ENCODE peak calls at places on chromosome 11, in seven cellular contexts. K is SHP77; P is NCI-H345; G is activated CD8-positive, alpha-beta memory T cell treated with anti-CD3 and anti-CD28 coated beads, Interleukin-2, amount 50 U/mL, for 48 hours; S is iris pigment epithelial cell; F is NCI-H1417; H is cardiac muscle cell. I is an unnamed sample.

GRCh38 chr11:96311120-96311568 is 31.9 kb downstream of the MAML2 start:
- DNase-seq in G (no peak), P (no peak), K (no peak), F (no peak), S (peak), H (peak), I (no peak)

GRCh38 chr11:2807801-2808241 is 77.8 kb downstream of the CDKN1C start:
- DNase-seq in P (no peak), K (no peak), S (no peak), F (no peak), G (peak), H (no peak), I (no peak)

GRCh38 chr11:119474682-119475596 is 52.0 kb upstream of the THY1 start:
- DNase-seq in F (peak), S (peak), K (peak), G (peak), P (peak), H (peak), I (peak)

GRCh38 chr11:59273008-59273841 is 60.5 kb upstream of the MPEG1 start:
- DNase-seq in P (no peak), F (no peak), K (no peak), G (no peak), H (no peak), S (no peak), I (no peak)

GRCh38 chr11:61756452-61757212 is 4.2 kb downstream of the MYRF start:
- DNase-seq in P (no peak), S (peak), F (no peak), H (peak), G (no peak), K (no peak), I (peak)

GRCh38 chr11:67996622-67997459 is 7.1 kb downstream of the UNC93B1 start:
- DNase-seq in K (peak), G (peak), F (peak), H (peak), P (no peak), S (no peak), I (peak)

GRCh38 chr11:133896028-133896427 is 50.7 kb upstream of the SPATA19 start:
- DNase-seq in F (no peak), K (no peak), S (no peak), P (no peak), H (no peak), G (peak), I (no peak)

GRCh38 chr11:82854242-82854641 is 46.0 kb downstream of the PRCP start:
- DNase-seq in P (no peak), K (no peak), F (no peak), H (no peak), S (peak), G (no peak), I (no peak)

GRCh38 chr11:33507967-33508366 is 192.7 kb downstream of the C11orf91 start:
- DNase-seq in H (peak), K (no peak), F (no peak), S (peak), G (no peak), P (no peak), I (no peak)

GRCh38 chr11:9203715-9204311 is 61.3 kb downstream of the DENND5A start:
- DNase-seq in H (no peak), F (no peak), G (no peak), S (no peak), K (no peak), P (no peak), I (no peak)

GRCh38 chr11:12269104-12269441 is 108.3 kb upstream of the PARVA start:
- DNase-seq in G (no peak), H (peak), P (no peak), F (no peak), S (peak), K (no peak), I (no peak)